ENCODE peak calls at places on chromosomes 11 and 22, in eight cellular contexts. Q is H1, H is uterus, G is stomach, R is A549, Y is tibial nerve, B is ovary, W is body of pancreas. T is an unnamed sample.

GRCh38 chr11:75714211-75714610 is 3.4 kb upstream of the MOGAT2 start:
- DNase-seq in Q (no peak), H (no peak), G (no peak), R (no peak), Y (no peak), B (no peak), W (no peak), T (no peak)

GRCh38 chr22:45381348-45381747 is 32.1 kb downstream of the SMC1B start:
- DNase-seq in Q (no peak), H (no peak), G (no peak), R (no peak), Y (no peak), B (no peak), W (no peak), T (no peak)

GRCh38 chr11:79536155-79536917 is 95.5 kb upstream of the TENM4 start:
- DNase-seq in Q (no peak), H (no peak), G (no peak), R (no peak), Y (no peak), B (no peak), W (no peak), T (no peak)

GRCh38 chr11:72283947-72284346 is 40.0 kb upstream of the PHOX2A start:
- DNase-seq in Q (no peak), H (no peak), G (no peak), R (no peak), Y (no peak), B (no peak), W (no peak), T (no peak)

GRCh38 chr22:42433754-42434153 is 1.6 kb upstream of the NFAM1 start:
- DNase-seq in Q (no peak), H (no peak), G (no peak), R (no peak), Y (no peak), B (no peak), W (no peak), T (peak; percentile 72)

GRCh38 chr22:37044634-37045625 is 6.6 kb upstream of the KCTD17 start:
- DNase-seq in Q (no peak), H (no peak), G (no peak), R (no peak), Y (no peak), B (no peak), W (no peak), T (no peak)

GRCh38 chr11:34104680-34105078 is 750 bp upstream of the NAT10 start:
- DNase-seq in Q (no peak), H (no peak), G (no peak), R (no peak), Y (no peak), B (no peak), W (no peak), T (no peak)

GRCh38 chr22:43206515-43207161 is 19.7 kb upstream of the TTLL12 start:
- DNase-seq in Q (no peak), H (no peak), G (no peak), R (no peak), Y (no peak), B (no peak), W (no peak), T (no peak)

GRCh38 chr11:96052921-96053631 is 129.2 kb upstream of the MTMR2 start:
- DNase-seq in Q (no peak), H (no peak), G (no peak), R (no peak), Y (no peak), B (no peak), W (no peak), T (no peak)

GRCh38 chr22:45164217-45165123 is 745 bp downstream of the NUP50 start:
- DNase-seq in Q (peak; percentile 68), H (peak; percentile 36), G (peak; percentile 34), R (no peak), Y (no peak), B (peak; percentile 28), W (peak; percentile 40), T (peak; percentile 91)

GRCh38 chr11:62621567-62622470 is at the start of gene B3GAT3:
- DNase-seq in Q (peak; percentile 98), H (peak; percentile 99), G (peak; percentile 99), R (peak; percentile 99), Y (peak; percentile 96), B (peak; percentile 99), W (peak; percentile 99), T (peak; percentile 100)
- TF ChIP-seq CTCF in Q (peak; percentile 7), H (no peak), G (peak; percentile 46), R (peak; percentile 6), Y (no peak), B (no peak), W (no peak), T (no peak)

GRCh38 chr11:70065318-70066135 is 12.6 kb upstream of the ANO1 start:
- DNase-seq in Q (peak; percentile 38), H (no peak), G (no peak), R (no peak), Y (no peak), B (no peak), W (no peak), T (no peak)
- TF ChIP-seq POLR2A in Q (no peak), H (no peak), G (no peak), R (no peak), Y (no peak), B (no peak), W (no peak), T (no peak)

DNA sequence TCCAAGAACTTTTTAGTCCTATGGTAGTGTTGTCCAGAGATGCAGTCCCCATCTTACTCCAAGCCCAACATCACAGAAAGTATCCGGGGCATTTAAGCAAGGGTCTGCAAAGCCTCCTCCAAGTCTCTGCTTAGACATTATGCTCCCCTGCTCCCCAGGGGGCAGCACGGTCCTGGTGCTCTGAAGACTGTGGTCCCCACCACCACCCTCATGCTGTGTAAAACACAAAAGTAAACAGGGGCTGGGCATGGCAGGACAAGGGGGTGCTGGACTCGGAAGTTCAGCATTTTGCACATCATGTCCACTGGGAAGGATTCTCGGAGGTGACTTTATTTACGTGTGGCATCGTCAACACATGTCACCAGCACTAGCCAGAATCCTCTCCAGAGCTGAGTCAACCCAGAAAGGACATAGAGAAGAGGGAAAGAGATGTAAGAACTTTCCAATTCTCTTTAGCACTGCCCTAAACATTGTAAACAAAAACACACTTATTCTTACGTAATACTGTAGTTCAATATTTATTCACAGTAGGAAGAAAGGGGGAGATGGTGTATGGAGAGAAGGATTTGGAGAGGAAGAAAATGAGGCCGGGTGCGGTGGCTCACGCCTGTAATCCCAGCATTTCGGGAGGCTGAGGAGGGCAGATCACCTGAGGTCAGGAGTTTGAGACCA is 37.7 kb downstream of the TCIRG1 start:
- DNase-seq in Q (no peak), H (no peak), G (no peak), R (no peak), Y (no peak), B (no peak), W (peak; percentile 44), T (no peak)
- TF ChIP-seq CTCF in Q (no peak), H (no peak), G (peak; percentile 34), R (peak; percentile 5), Y (no peak), B (no peak), W (no peak), T (no peak)

GRCh38 chr22:39243443-39244072 is 1.2 kb downstream of the PDGFB start:
- DNase-seq in Q (peak; percentile 77), H (no peak), G (no peak), R (peak; percentile 45), Y (no peak), B (no peak), W (peak; percentile 66), T (no peak)
- TF ChIP-seq POLR2A in Q (no peak), H (no peak), G (no peak), R (no peak), Y (no peak), B (no peak), W (peak; percentile 10), T (no peak)

DNA sequence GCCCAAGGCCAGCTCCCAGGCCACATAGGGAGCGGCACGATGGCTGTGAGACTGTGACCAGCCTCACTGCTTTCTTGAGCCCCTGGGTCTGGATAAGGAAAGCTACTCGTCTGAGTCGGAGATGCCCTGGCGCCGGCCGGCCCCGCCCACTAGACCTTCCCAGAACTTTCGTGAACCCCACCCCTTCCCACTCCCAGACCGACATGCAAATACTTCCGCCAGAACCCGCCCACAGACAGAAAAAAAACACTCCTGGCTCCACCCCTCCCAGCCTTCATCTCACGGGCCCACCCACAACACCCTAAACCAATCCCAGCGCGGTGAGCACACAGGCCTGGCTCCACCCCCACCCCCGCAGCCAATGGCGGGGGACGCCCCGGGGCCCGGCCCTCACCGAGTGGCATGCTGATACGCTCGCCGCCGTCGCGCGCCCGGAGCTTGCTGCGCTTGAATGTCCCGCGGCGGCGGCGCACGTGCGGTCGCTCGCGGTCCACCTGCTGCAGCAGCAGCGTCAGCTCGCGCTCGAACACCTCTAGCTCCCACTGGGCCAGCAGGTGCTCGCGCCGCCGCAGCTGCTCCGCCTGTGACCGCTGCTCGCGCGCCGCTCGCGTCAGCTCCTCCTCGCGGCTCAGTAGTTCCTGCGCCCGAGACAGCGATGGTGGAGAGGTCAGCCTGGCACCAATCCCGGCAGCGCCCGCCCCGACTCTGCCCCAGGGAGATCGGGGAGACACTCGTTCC is 7.0 kb downstream of the MAP3K11 start:
- DNase-seq in Q (peak; percentile 94), H (peak; percentile 96), G (peak; percentile 95), R (peak; percentile 70), Y (peak; percentile 92), B (peak; percentile 96), W (peak; percentile 75), T (peak; percentile 98)
- TF ChIP-seq CTCF in Q (no peak), H (no peak), G (no peak), R (no peak), Y (no peak), B (no peak), W (no peak), T (no peak)

GRCh38 chr22:30816413-30816812 is 121.7 kb downstream of the OSBP2 start:
- DNase-seq in Q (no peak), H (no peak), G (no peak), R (no peak), Y (no peak), B (no peak), W (no peak), T (no peak)

GRCh38 chr22:30809086-30809485 is 114.4 kb downstream of the OSBP2 start:
- DNase-seq in Q (no peak), H (no peak), G (no peak), R (no peak), Y (no peak), B (no peak), W (no peak), T (no peak)

GRCh38 chr22:30810105-30810504 is 115.4 kb downstream of the OSBP2 start:
- DNase-seq in Q (no peak), H (no peak), G (no peak), R (no peak), Y (no peak), B (no peak), W (no peak), T (no peak)

GRCh38 chr22:30813936-30814335 is 119.3 kb downstream of the OSBP2 start:
- DNase-seq in Q (no peak), H (no peak), G (no peak), R (no peak), Y (no peak), B (no peak), W (no peak), T (no peak)
- TF ChIP-seq POLR2A in Q (no peak), H (no peak), G (no peak), R (no peak), Y (no peak), B (no peak), W (no peak), T (no peak)

DNA sequence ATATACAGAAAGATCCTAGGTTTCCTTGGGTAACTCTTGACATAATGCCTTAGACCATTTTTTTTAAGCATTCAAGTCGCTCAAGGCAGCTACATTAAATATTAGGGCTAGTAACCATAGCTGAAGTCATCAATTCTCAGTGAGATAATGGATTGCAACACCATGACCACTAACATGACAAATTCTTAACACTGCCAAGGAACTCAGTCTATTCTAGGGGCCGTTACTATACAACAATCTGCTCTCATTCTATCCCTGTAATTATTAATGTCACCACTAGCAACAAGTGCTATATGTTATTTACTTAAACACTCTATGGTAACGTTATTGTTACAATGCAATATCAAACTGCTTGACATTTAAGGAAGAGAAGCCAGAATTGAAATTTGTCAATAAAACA is 3.2 kb upstream of the STK33 start:
- DNase-seq in Q (no peak), H (no peak), G (no peak), R (peak; percentile 66), Y (no peak), B (no peak), W (no peak), T (no peak)
- TF ChIP-seq CTCF in Q (no peak), H (no peak), G (no peak), R (no peak), Y (no peak), B (no peak), W (no peak), T (no peak)